ENCODE peak calls at places on chromosome 4, in four cellular contexts. C is brain microvascular endothelial cell, Z is adrenal gland, D is psoas muscle. E is an unnamed sample. For H3K36me3, the result is how much of the 10 kb centered on the place peaks cover.

GRCh38 chr4:86961605-86962295 is 26.9 kb downstream of the AFF1 start:
- DNase-seq in C (no peak), Z (no peak), D (no peak), E (peak)

GRCh38 chr4:146930673-146931072 is 15.0 kb downstream of the TTC29 start:
- DNase-seq in C (no peak), Z (no peak), D (no peak), E (no peak)

GRCh38 chr4:147117400-147117799 is 171.7 kb upstream of the TTC29 start:
- DNase-seq in C (no peak), Z (no peak), D (no peak), E (peak)

GRCh38 chr4:157803441-157804168 is 369.2 kb downstream of the GASK1B start:
- DNase-seq in C (no peak), Z (no peak), D (no peak), E (no peak)

GRCh38 chr4:85427123-85427522 is 47.8 kb upstream of the ARHGAP24 start:
- DNase-seq in C (no peak), Z (no peak), D (no peak), E (no peak)

GRCh38 chr4:176001171-176002006 is 64.3 kb upstream of the WDR17 start:
- DNase-seq in C (peak), Z (peak), D (peak), E (peak)

GRCh38 chr4:109009909-109010308 is 247.1 kb upstream of the ETNPPL start:
- DNase-seq in C (peak), Z (no peak), D (no peak), E (no peak)

GRCh38 chr4:159549092-159549491 is 446.2 kb downstream of the RAPGEF2 start:
- DNase-seq in C (peak), Z (no peak), D (no peak), E (no peak)

GRCh38 chr4:184628103-184628502 is 21.1 kb downstream of the CASP3 start:
- DNase-seq in C (no peak), Z (no peak), D (no peak), E (no peak)

GRCh38 chr4:18540349-18540748 is 518.8 kb upstream of the LCORL start:
- DNase-seq in C (no peak), Z (no peak), D (no peak), E (no peak)

GRCh38 chr4:67871867-67872266 is 11.9 kb downstream of the TMPRSS11D start:
- DNase-seq in C (peak), Z (no peak), D (no peak), E (peak)

GRCh38 chr4:122285285-122285684 is 93.5 kb upstream of the ADAD1 start:
- DNase-seq in C (peak), Z (no peak), D (no peak), E (no peak)

GRCh38 chr4:169089004-169089403 is 78.9 kb upstream of the CBR4 start:
- DNase-seq in C (no peak), Z (no peak), D (no peak), E (no peak)

GRCh38 chr4:168398188-168398587 is 79.6 kb upstream of the DDX60 start:
- DNase-seq in C (no peak), Z (no peak), D (no peak), E (no peak)

GRCh38 chr4:169080970-169081369 is 70.9 kb upstream of the CBR4 start:
- DNase-seq in C (peak), Z (peak), D (no peak), E (no peak)

GRCh38 chr4:153222162-153222789 is 18.0 kb downstream of the TRIM2 start:
- DNase-seq in C (peak), Z (peak), D (peak), E (peak)

GRCh38 chr4:92305878-92306520 is 2.2 kb downstream of the GRID2 start:
- DNase-seq in C (no peak), Z (no peak), D (peak), E (no peak)

GRCh38 chr4:148053298-148054003 is 321.6 kb downstream of the ARHGAP10 start:
- DNase-seq in C (no peak), Z (no peak), D (no peak), E (no peak)

GRCh38 chr4:168059251-168059650 is 33.1 kb upstream of the ANXA10 start:
- DNase-seq in C (no peak), Z (no peak), D (no peak), E (no peak)

GRCh38 chr4:10029403-10029802 is 8.1 kb upstream of the SLC2A9 start:
- DNase-seq in C (no peak), Z (no peak), D (no peak), E (no peak)

GRCh38 chr4:15469402-15470148 is at the start of gene CC2D2A:
- DNase-seq in C (peak), Z (peak), D (no peak), E (peak)

GRCh38 chr4:90979551-90979950 is 852.4 kb downstream of the CCSER1 start:
- DNase-seq in C (no peak), Z (no peak), D (no peak), E (no peak)

GRCh38 chr4:157779084-157779483 is 393.7 kb downstream of the GASK1B start:
- DNase-seq in C (no peak), Z (no peak), D (no peak), E (no peak)

GRCh38 chr4:159101983-159102622 is 776 bp upstream of the RAPGEF2 start:
- DNase-seq in C (no peak), Z (no peak), D (no peak), E (peak)

GRCh38 chr4:89894654-89895652 is at the start of gene MMRN1:
- DNase-seq in C (no peak), Z (no peak), D (no peak), E (peak)

GRCh38 chr4:132493476-132493875 is 655.6 kb upstream of the PCDH10 start:
- DNase-seq in C (no peak), Z (no peak), D (no peak), E (no peak)

GRCh38 chr4:133000012-133000411 is 149.1 kb upstream of the PCDH10 start:
- DNase-seq in C (peak), Z (no peak), D (no peak), E (peak)

GRCh38 chr4:6177587-6178197 is 22.7 kb downstream of the JAKMIP1 start:
- DNase-seq in C (no peak), Z (no peak), D (no peak), E (no peak)

GRCh38 chr4:71571346-71571745 is 212.5 kb downstream of the GC start:
- DNase-seq in C (no peak), Z (no peak), D (no peak), E (no peak)

GRCh38 chr4:114263233-114263632 is 283.8 kb upstream of the ARSJ start:
- DNase-seq in C (peak), Z (no peak), D (no peak), E (peak)

GRCh38 chr4:85967872-85968271 is 392.0 kb downstream of the MAPK10 start:
- DNase-seq in C (no peak), Z (no peak), D (no peak), E (peak)

GRCh38 chr4:123976285-123976684 is 579.7 kb downstream of the SPRY1 start:
- DNase-seq in C (no peak), Z (no peak), D (no peak), E (peak)

GRCh38 chr4:66524778-66525177 is 854.5 kb upstream of the EPHA5 start:
- DNase-seq in C (no peak), Z (no peak), D (no peak), E (peak)

GRCh38 chr4:142565771-142566170 is 280.3 kb downstream of the INPP4B start:
- DNase-seq in C (no peak), Z (no peak), D (no peak), E (no peak)

GRCh38 chr4:99078336-99078735 is 10.3 kb downstream of the ADH5 start:
- DNase-seq in C (no peak), Z (no peak), D (no peak), E (no peak)
- H3K36me3 ChIP-seq in C (half or more), Z (half or more), D (half or more), E (under half)

DNA sequence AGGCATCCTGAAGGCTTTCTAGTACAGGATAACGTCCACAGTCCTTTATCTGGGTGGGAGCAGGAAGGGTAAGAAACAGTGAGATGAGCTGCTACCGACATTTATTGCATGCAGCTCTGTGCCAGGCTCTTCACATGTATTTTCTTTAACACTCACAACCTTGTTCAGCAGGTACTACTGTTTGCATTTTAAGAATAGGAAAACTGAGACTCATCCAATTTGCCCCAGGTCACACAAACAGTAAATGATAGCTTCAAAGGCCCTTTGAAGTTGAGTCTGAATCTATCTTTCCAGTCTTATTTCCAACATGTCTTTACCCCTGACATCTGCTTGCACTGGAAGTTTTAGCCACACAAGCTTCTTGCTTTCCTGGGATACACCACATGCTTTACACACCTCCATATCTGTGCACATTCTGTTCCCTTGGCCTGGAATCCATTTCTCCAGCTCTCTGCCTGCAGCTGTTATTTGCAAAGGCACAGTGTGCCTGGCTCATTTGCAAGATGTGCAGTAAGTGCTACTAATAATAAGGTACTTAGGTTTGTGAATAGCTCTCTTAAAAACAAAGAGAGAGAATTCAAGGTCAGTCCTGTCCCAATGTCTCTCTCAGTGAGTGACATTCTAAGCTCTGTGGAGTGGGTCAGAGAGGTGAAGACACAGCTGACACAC is 61.2 kb downstream of the METTL14 start:
- DNase-seq in C (no peak), Z (no peak), D (peak), E (peak)
- H3K36me3 ChIP-seq in C (half or more), Z (under half), D (under half), E (under half)

GRCh38 chr4:83503974-83504373 is 19.1 kb upstream of the ABRAXAS1 start:
- DNase-seq in C (no peak), Z (no peak), D (no peak), E (no peak)

GRCh38 chr4:83498187-83498586 is 13.3 kb upstream of the ABRAXAS1 start:
- DNase-seq in C (no peak), Z (no peak), D (no peak), E (no peak)
- H3K36me3 ChIP-seq in C (under half), Z (under half), D (under half), E (under half)

GRCh38 chr4:102589743-102590142 is 88.6 kb downstream of the NFKB1 start:
- DNase-seq in C (no peak), Z (no peak), D (no peak), E (no peak)

GRCh38 chr4:102585329-102585728 is 84.2 kb downstream of the NFKB1 start:
- DNase-seq in C (no peak), Z (no peak), D (no peak), E (no peak)

GRCh38 chr4:102586002-102586643 is 85.0 kb downstream of the NFKB1 start:
- DNase-seq in C (no peak), Z (no peak), D (no peak), E (no peak)

GRCh38 chr4:102586644-102587021 is 85.5 kb downstream of the NFKB1 start:
- DNase-seq in C (no peak), Z (no peak), D (no peak), E (no peak)
- H3K36me3 ChIP-seq in C (under half), Z (under half), D (half or more), E (under half)

GRCh38 chr4:1090036-1090435 is 23.3 kb downstream of the RNF212 start:
- DNase-seq in C (no peak), Z (no peak), D (no peak), E (no peak)
- H3K36me3 ChIP-seq in C (under half), Z (under half), D (under half), E (under half)

GRCh38 chr4:40564004-40564403 is 65.7 kb downstream of the RBM47 start:
- DNase-seq in C (no peak), Z (no peak), D (no peak), E (no peak)
- H3K36me3 ChIP-seq in C (under half), Z (under half), D (under half), E (under half)

GRCh38 chr4:78439328-78439727 is 112.2 kb upstream of the ANXA3 start:
- DNase-seq in C (no peak), Z (peak), D (no peak), E (peak)
- H3K36me3 ChIP-seq in C (under half), Z (under half), D (under half), E (under half)